ENCODE peak calls at places on chromosomes 3 and 15, in six cellular contexts. U, X, B, G, S and C are unnamed samples.

GRCh38 chr3:177448987-177449975 is 252.0 kb upstream of the TBL1XR1 start:
- DNase-seq in U (no peak), X (no peak), B (no peak), G (no peak), S (no peak), C (no peak)

GRCh38 chr15:92117301-92117731 is 263.8 kb downstream of the SLCO3A1 start:
- DNase-seq in U (no peak), X (no peak), B (no peak), G (no peak), S (no peak), C (no peak)

GRCh38 chr15:74194572-74195559 is 7.7 kb downstream of the STRA6 start:
- DNase-seq in U (no peak), X (no peak), B (no peak), G (no peak), S (no peak), C (no peak)

GRCh38 chr3:188944108-188944507 is 227.7 kb upstream of the TPRG1 start:
- DNase-seq in U (no peak), X (no peak), B (no peak), G (no peak), S (no peak), C (no peak)

GRCh38 chr3:123884258-123884831 is at the start of gene MYLK:
- DNase-seq in U (peak), X (peak), B (no peak), G (peak), S (peak), C (peak)

GRCh38 chr3:33331414-33331813 is 54.2 kb downstream of the FBXL2 start:
- DNase-seq in U (no peak), X (no peak), B (no peak), G (no peak), S (no peak), C (no peak)

GRCh38 chr3:141371882-141372281 is 3.6 kb downstream of the ZBTB38 start:
- DNase-seq in U (no peak), X (no peak), B (no peak), G (no peak), S (no peak), C (no peak)

GRCh38 chr3:182183716-182184430 is 472.1 kb downstream of the SOX2 start:
- DNase-seq in U (no peak), X (no peak), B (no peak), G (no peak), S (no peak), C (no peak)

GRCh38 chr3:98109789-98110188 is 20.7 kb upstream of the OR5H1 start:
- DNase-seq in U (no peak), X (no peak), B (no peak), G (no peak), S (no peak), C (no peak)

GRCh38 chr3:10524799-10525301 is 19.5 kb upstream of the ATP2B2 start:
- DNase-seq in U (no peak), X (no peak), B (no peak), G (no peak), S (no peak), C (peak)

GRCh38 chr3:36903119-36903882 is 41.6 kb downstream of the TRANK1 start:
- DNase-seq in U (no peak), X (no peak), B (no peak), G (no peak), S (no peak), C (no peak)

GRCh38 chr3:31219131-31219843 is 313.4 kb upstream of the STT3B start:
- DNase-seq in U (no peak), X (no peak), B (no peak), G (no peak), S (no peak), C (no peak)

GRCh38 chr3:105613120-105613519 is 246.4 kb downstream of the ALCAM start:
- DNase-seq in U (no peak), X (no peak), B (no peak), G (no peak), S (no peak), C (no peak)

GRCh38 chr3:163476179-163476578 is 1602.1 kb downstream of the SI start:
- DNase-seq in U (no peak), X (no peak), B (no peak), G (peak), S (no peak), C (no peak)

GRCh38 chr3:143970773-143971366 is 753 bp upstream of the DIPK2A start:
- DNase-seq in U (peak), X (peak), B (peak), G (peak), S (no peak), C (peak)

GRCh38 chr3:99012051-99012450 is 110.6 kb upstream of the DCBLD2 start:
- DNase-seq in U (no peak), X (no peak), B (no peak), G (no peak), S (no peak), C (no peak)

GRCh38 chr15:73921257-73921890 is 4.9 kb upstream of the LOXL1 start:
- DNase-seq in U (peak), X (no peak), B (no peak), G (no peak), S (no peak), C (no peak)

GRCh38 chr3:97815149-97815917 is 6.5 kb upstream of the CRYBG3 start:
- DNase-seq in U (no peak), X (peak), B (no peak), G (no peak), S (no peak), C (no peak)

GRCh38 chr3:11480663-11481298 is 162.9 kb downstream of the VGLL4 start:
- DNase-seq in U (no peak), X (no peak), B (no peak), G (peak), S (no peak), C (no peak)

GRCh38 chr3:142279965-142280590 is 54.7 kb upstream of the GK5 start:
- DNase-seq in U (peak), X (peak), B (no peak), G (peak), S (no peak), C (no peak)

GRCh38 chr3:15120986-15121385 is 22.0 kb upstream of the RBSN start:
- DNase-seq in U (no peak), X (no peak), B (no peak), G (no peak), S (no peak), C (no peak)

GRCh38 chr3:2770451-2770850 is 339.7 kb downstream of the IL5RA start:
- DNase-seq in U (no peak), X (no peak), B (no peak), G (no peak), S (no peak), C (no peak)

GRCh38 chr3:11549580-11550140 is 94.1 kb downstream of the VGLL4 start:
- DNase-seq in U (no peak), X (no peak), B (no peak), G (no peak), S (no peak), C (no peak)

GRCh38 chr15:85752591-85752990 is 42.1 kb downstream of the KLHL25 start:
- DNase-seq in U (no peak), X (no peak), B (no peak), G (no peak), S (peak), C (no peak)

GRCh38 chr15:84818221-84819131 is 1.3 kb downstream of the ALPK3 start:
- DNase-seq in U (peak), X (no peak), B (no peak), G (peak), S (no peak), C (no peak)

GRCh38 chr3:118987466-118987865 is 47.2 kb downstream of the IGSF11 start:
- DNase-seq in U (peak), X (no peak), B (peak), G (no peak), S (no peak), C (no peak)

GRCh38 chr3:138188013-138188352 is 882 bp downstream of the ARMC8 start:
- DNase-seq in U (no peak), X (no peak), B (no peak), G (no peak), S (peak), C (no peak)